ENCODE peak calls at places on chromosomes 13 and 19, in five cellular contexts. I is neuronal stem cell, Y is fibroblast of the aortic adventitia, F is PC-3, O is DND-41. R is an unnamed sample.

GRCh38 chr13:39405596-39405995 is 197.4 kb downstream of the LHFPL6 start:
- DNase-seq in I (no peak), Y (no peak), F (no peak), O (no peak), R (no peak)

GRCh38 chr19:39416626-39417120 is 4.2 kb downstream of the PLEKHG2 start:
- DNase-seq in I (no peak), Y (no peak), F (no peak), O (no peak), R (no peak)

GRCh38 chr19:23917856-23918255 is 3.2 kb downstream of the ZNF726 start:
- DNase-seq in I (no peak), Y (no peak), F (no peak), O (no peak), R (no peak)

GRCh38 chr13:90760639-90761038 is 586.8 kb upstream of the MIR17HG start:
- DNase-seq in I (no peak), Y (no peak), F (no peak), O (no peak), R (no peak)

GRCh38 chr13:100673376-100673830 is 1.2 kb downstream of the TMTC4 start:
- DNase-seq in I (no peak), Y (no peak), F (no peak), O (peak), R (no peak)

GRCh38 chr13:97174638-97175037 is 47.5 kb upstream of the MBNL2 start:
- DNase-seq in I (no peak), Y (no peak), F (no peak), O (no peak), R (no peak)

GRCh38 chr13:74487091-74487722 is 353.0 kb upstream of the KLF12 start:
- DNase-seq in I (no peak), Y (no peak), F (no peak), O (no peak), R (no peak)

GRCh38 chr13:106526748-106527488 is 8.5 kb downstream of the EFNB2 start:
- DNase-seq in I (no peak), Y (no peak), F (no peak), O (no peak), R (no peak)

GRCh38 chr13:74129500-74130144 is 4.6 kb downstream of the KLF12 start:
- DNase-seq in I (no peak), Y (peak), F (peak), O (peak), R (no peak)

GRCh38 chr19:46610851-46611770 is 10.0 kb downstream of the CALM3 start:
- DNase-seq in I (no peak), Y (peak), F (no peak), O (peak), R (no peak)

GRCh38 chr19:50300051-50300450 is 29.1 kb downstream of the KCNC3 start:
- DNase-seq in I (no peak), Y (no peak), F (no peak), O (no peak), R (peak)

GRCh38 chr13:71773534-71773933 is 93.5 kb downstream of the DACH1 start:
- DNase-seq in I (no peak), Y (no peak), F (no peak), O (no peak), R (no peak)

GRCh38 chr19:21604351-21604926 is 99.0 kb downstream of the ZNF429 start:
- DNase-seq in I (no peak), Y (peak), F (peak), O (peak), R (no peak)

GRCh38 chr13:113044431-113045114 is 61.0 kb upstream of the F7 start:
- DNase-seq in I (no peak), Y (no peak), F (no peak), O (no peak), R (no peak)

GRCh38 chr13:103941506-103942148 is 875.4 kb upstream of the SLC10A2 start:
- DNase-seq in I (no peak), Y (peak), F (no peak), O (no peak), R (peak)

GRCh38 chr13:45142440-45143345 is 22.4 kb downstream of the GTF2F2 start:
- DNase-seq in I (no peak), Y (no peak), F (peak), O (no peak), R (no peak)

GRCh38 chr19:35939307-35940077 is 3.3 kb downstream of the LRFN3 start:
- DNase-seq in I (no peak), Y (no peak), F (no peak), O (no peak), R (no peak)

GRCh38 chr13:86298741-86299140 is 499.5 kb upstream of the SLITRK6 start:
- DNase-seq in I (no peak), Y (no peak), F (no peak), O (no peak), R (no peak)

DNA sequence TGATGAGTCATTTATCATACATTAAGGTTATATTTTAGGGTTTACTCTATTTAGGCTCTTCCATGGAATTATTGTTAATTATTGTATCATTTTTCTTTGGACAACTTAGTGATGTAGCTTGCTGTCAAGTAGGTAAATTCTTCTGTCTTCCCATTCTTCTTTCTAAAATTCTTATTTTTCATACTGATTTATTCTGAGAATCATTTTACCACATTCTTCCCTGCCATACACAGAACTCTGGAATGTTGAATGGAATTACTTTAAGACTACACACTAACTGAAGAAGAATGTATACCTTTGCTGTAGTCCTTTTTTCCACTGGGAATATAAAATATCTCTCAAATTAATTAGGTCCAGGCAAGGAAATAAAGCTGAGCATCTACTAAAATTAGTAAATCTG is 24.5 kb upstream of the SLC7A1 start:
- DNase-seq in I (no peak), Y (peak), F (no peak), O (no peak), R (no peak)
- H3K4me3 ChIP-seq in I (no peak), Y (no peak), F (no peak), O (no peak), R (no peak)

GRCh38 chr19:14492756-14493337 is 3.1 kb downstream of the GIPC1 start:
- DNase-seq in I (no peak), Y (no peak), F (no peak), O (no peak), R (no peak)

GRCh38 chr19:14495678-14496028 is 274 bp downstream of the GIPC1 start:
- DNase-seq in I (no peak), Y (no peak), F (no peak), O (no peak), R (no peak)

GRCh38 chr19:14496029-14496848 is at the start of gene GIPC1:
- DNase-seq in I (peak), Y (peak), F (peak), O (peak), R (peak)

GRCh38 chr19:14494910-14495677 is 833 bp downstream of the GIPC1 start:
- DNase-seq in I (no peak), Y (no peak), F (peak), O (no peak), R (no peak)

GRCh38 chr19:14494451-14494850 is 1.5 kb downstream of the GIPC1 start:
- DNase-seq in I (no peak), Y (no peak), F (no peak), O (no peak), R (no peak)
- H3K4me3 ChIP-seq in I (peak), Y (peak), F (peak), O (peak), R (peak)

GRCh38 chr19:5804516-5805464 is at the start of gene NRTN:
- DNase-seq in I (peak), Y (no peak), F (peak), O (peak), R (no peak)

GRCh38 chr19:5805465-5806132 is 732 bp downstream of the NRTN start:
- DNase-seq in I (peak), Y (peak), F (peak), O (peak), R (peak)

GRCh38 chr19:5801796-5802616 is 2.9 kb upstream of the NRTN start:
- DNase-seq in I (peak), Y (no peak), F (no peak), O (no peak), R (no peak)

GRCh38 chr19:5803752-5804515 is 933 bp upstream of the NRTN start:
- DNase-seq in I (peak), Y (peak), F (peak), O (peak), R (peak)

GRCh38 chr19:5803441-5803751 is 1.5 kb upstream of the NRTN start:
- DNase-seq in I (no peak), Y (no peak), F (no peak), O (no peak), R (no peak)
- H3K4me3 ChIP-seq in I (peak), Y (peak), F (peak), O (peak), R (peak)

GRCh38 chr19:8254286-8255001 is 45.3 kb downstream of the CERS4 start:
- DNase-seq in I (no peak), Y (no peak), F (no peak), O (no peak), R (no peak)

GRCh38 chr19:8255426-8256125 is 46.4 kb downstream of the CERS4 start:
- DNase-seq in I (no peak), Y (no peak), F (no peak), O (no peak), R (no peak)

GRCh38 chr19:8253678-8254077 is 44.5 kb downstream of the CERS4 start:
- DNase-seq in I (no peak), Y (no peak), F (no peak), O (no peak), R (no peak)

GRCh38 chr19:8257052-8257443 is 47.9 kb downstream of the CERS4 start:
- DNase-seq in I (no peak), Y (no peak), F (no peak), O (peak), R (no peak)

GRCh38 chr19:8256276-8257051 is 47.3 kb downstream of the CERS4 start:
- DNase-seq in I (no peak), Y (no peak), F (no peak), O (no peak), R (no peak)
- H3K4me3 ChIP-seq in I (no peak), Y (no peak), F (no peak), O (no peak), R (no peak)

GRCh38 chr19:48686103-48686502 is 9.7 kb upstream of the FUT2 start:
- DNase-seq in I (no peak), Y (no peak), F (peak), O (no peak), R (no peak)

GRCh38 chr19:48681127-48681470 is 8.3 kb upstream of the NTN5 start:
- DNase-seq in I (no peak), Y (peak), F (no peak), O (peak), R (peak)

GRCh38 chr19:48685583-48685982 is 10.2 kb upstream of the FUT2 start:
- DNase-seq in I (no peak), Y (no peak), F (peak), O (no peak), R (no peak)

GRCh38 chr19:48680436-48681126 is 7.8 kb upstream of the NTN5 start:
- DNase-seq in I (no peak), Y (no peak), F (no peak), O (no peak), R (no peak)

GRCh38 chr19:48683349-48683748 is 10.5 kb upstream of the NTN5 start:
- DNase-seq in I (no peak), Y (peak), F (no peak), O (no peak), R (peak)
- H3K4me3 ChIP-seq in I (no peak), Y (no peak), F (no peak), O (no peak), R (peak)

GRCh38 chr19:34184880-34185491 is 12.7 kb downstream of the LSM14A start:
- DNase-seq in I (no peak), Y (peak), F (no peak), O (no peak), R (no peak)
- H3K4me3 ChIP-seq in I (no peak), Y (no peak), F (no peak), O (no peak), R (no peak)

GRCh38 chr13:30880756-30881155 is 25.3 kb upstream of the MEDAG start:
- DNase-seq in I (no peak), Y (peak), F (peak), O (no peak), R (peak)
- H3K4me3 ChIP-seq in I (no peak), Y (no peak), F (no peak), O (no peak), R (no peak)

GRCh38 chr13:40985596-40986327 is 33.4 kb downstream of the ELF1 start:
- DNase-seq in I (no peak), Y (no peak), F (no peak), O (no peak), R (no peak)
- H3K4me3 ChIP-seq in I (no peak), Y (no peak), F (no peak), O (peak), R (no peak)

GRCh38 chr13:31538067-31539042 is 201.0 kb upstream of the RXFP2 start:
- DNase-seq in I (no peak), Y (peak), F (peak), O (no peak), R (peak)
- H3K4me3 ChIP-seq in I (no peak), Y (no peak), F (no peak), O (no peak), R (no peak)

DNA sequence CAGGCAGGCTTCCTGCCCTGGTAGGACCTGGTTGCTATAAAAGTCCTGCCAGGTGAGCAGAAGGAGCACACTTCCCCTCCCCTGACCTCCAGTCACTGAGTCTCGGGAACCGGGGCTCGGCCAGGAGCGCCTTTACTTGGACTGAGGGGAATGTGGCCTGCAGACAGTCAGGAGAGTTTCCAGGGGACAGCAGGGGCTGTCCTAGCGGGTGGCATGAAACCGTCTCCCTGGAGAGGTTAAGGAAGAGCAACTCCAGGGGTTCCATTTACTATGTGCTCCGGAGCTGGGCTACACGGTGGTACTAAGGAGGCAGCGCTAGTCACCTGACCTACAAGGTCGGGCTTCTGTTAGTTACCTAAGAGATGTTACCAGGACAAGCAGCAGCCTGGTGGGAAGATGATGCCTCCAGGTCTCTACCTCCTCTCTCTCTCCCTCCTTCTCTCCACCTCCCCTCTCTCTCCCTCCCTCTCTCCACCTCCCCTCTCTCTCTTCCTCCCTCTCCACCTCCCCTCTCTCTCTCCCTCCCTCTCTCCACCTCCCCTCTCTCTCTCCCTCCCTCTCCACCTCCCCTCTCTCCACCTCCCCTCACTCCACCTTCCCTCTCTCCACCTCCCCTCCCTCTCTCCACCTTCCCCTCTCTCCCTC is 4.1 kb upstream of the CNOT3 start:
- DNase-seq in I (peak), Y (no peak), F (peak), O (no peak), R (no peak)
- H3K4me3 ChIP-seq in I (no peak), Y (no peak), F (no peak), O (no peak), R (no peak)